ENCODE peak calls at places on chromosome 19, in five cellular contexts. X is lung microvascular endothelial cell; L is GM03348; G is activated CD4-positive, alpha-beta T cell treated with anti-CD3 and anti-CD28 coated beads for 24 hours; S is HS-27A. H is an unnamed sample.
A peak's percentile ranks its signal among the peaks of the same experiment; 100 is the strongest.

GRCh38 chr19:11763117-11763516 is 3.7 kb upstream of the ZNF441 start:
- DNase-seq in L (no peak), X (no peak), G (no peak), S (no peak), H (no peak)

GRCh38 chr19:5804516-5805464 is at the start of gene NRTN:
- DNase-seq in G (no peak), X (no peak), L (peak; percentile 49), S (no peak), H (peak; percentile 74)

GRCh38 chr19:9295411-9295849 is 14.2 kb downstream of the ZNF699 start:
- DNase-seq in L (no peak), X (no peak), G (no peak), S (no peak), H (no peak)

GRCh38 chr19:32522967-32523366 is 58.0 kb upstream of the PDCD5 start:
- DNase-seq in S (no peak), L (no peak), G (no peak), X (no peak), H (no peak)

GRCh38 chr19:46040952-46041500 is at the start of gene IGFL4:
- DNase-seq in L (no peak), S (no peak), X (no peak), G (no peak), H (no peak)

GRCh38 chr19:33052352-33052972 is 12.2 kb downstream of the RHPN2 start:
- DNase-seq in G (no peak), X (no peak), S (no peak), L (peak; percentile 57), H (no peak)

GRCh38 chr19:4908311-4908710 is 990 bp upstream of the UHRF1 start:
- DNase-seq in L (no peak), G (no peak), X (no peak), S (no peak), H (peak; percentile 3)

GRCh38 chr19:35882074-35882832 is 13.9 kb downstream of the APLP1 start:
- DNase-seq in G (no peak), L (peak; percentile 82), S (peak; percentile 77), X (peak; percentile 75), H (no peak)

GRCh38 chr19:17333611-17334413 is 843 bp downstream of the ANO8 start:
- DNase-seq in X (peak; percentile 44), G (peak; percentile 74), L (peak; percentile 83), S (no peak), H (no peak)

GRCh38 chr19:3606690-3607289 is at the start of gene TBXA2R:
- DNase-seq in G (peak; percentile 45), S (no peak), X (peak; percentile 51), L (peak; percentile 96), H (peak; percentile 95)

GRCh38 chr19:801030-801860 is 4.0 kb downstream of the PTBP1 start:
- DNase-seq in X (peak; percentile 41), G (no peak), L (peak; percentile 71), S (no peak), H (peak; percentile 18)

GRCh38 chr19:54668353-54668752 is 5.6 kb downstream of the LILRB4 start:
- DNase-seq in X (no peak), S (no peak), L (no peak), G (no peak), H (no peak)

GRCh38 chr19:55679343-55680257 is 4.6 kb downstream of the EPN1 start:
- DNase-seq in G (no peak), X (peak; percentile 65), S (no peak), L (no peak), H (no peak)

GRCh38 chr19:33245948-33246728 is 20.5 kb upstream of the SLC7A10 start:
- DNase-seq in X (no peak), S (no peak), L (no peak), G (no peak), H (no peak)

GRCh38 chr19:30165228-30165813 is 206.9 kb upstream of the ZNF536 start:
- DNase-seq in G (no peak), L (no peak), X (no peak), S (no peak), H (no peak)

GRCh38 chr19:58001895-58002369 is 688 bp downstream of the ZNF606 start:
- DNase-seq in S (no peak), G (no peak), L (no peak), X (no peak), H (no peak)

GRCh38 chr19:45542234-45542668 is 35.0 kb downstream of the VASP start:
- DNase-seq in L (no peak), S (no peak), X (no peak), G (no peak), H (no peak)

GRCh38 chr19:29216021-29216420 is 3.1 kb upstream of the UQCRFS1 start:
- DNase-seq in X (no peak), G (no peak), L (no peak), S (no peak), H (no peak)

GRCh38 chr19:6639439-6639838 is 30.5 kb downstream of the TNFSF14 start:
- DNase-seq in X (peak; percentile 83), G (no peak), S (no peak), L (no peak), H (no peak)

GRCh38 chr19:44955500-44956439 is 590 bp downstream of the CLPTM1 start:
- DNase-seq in S (no peak), L (peak; percentile 25), X (peak; percentile 19), G (no peak), H (no peak)

GRCh38 chr19:35986664-35987570 is 8.1 kb upstream of the SDHAF1 start:
- DNase-seq in S (no peak), L (peak; percentile 33), G (no peak), X (no peak), H (peak; percentile 67)

GRCh38 chr19:17873661-17874422 is 2.1 kb downstream of the SLC5A5 start:
- DNase-seq in S (no peak), G (peak; percentile 57), L (peak; percentile 66), X (no peak), H (no peak)

GRCh38 chr19:43639507-43640423 is at the start of gene CADM4:
- DNase-seq in S (no peak), G (peak; percentile 15), X (no peak), L (peak; percentile 74), H (peak; percentile 39)

GRCh38 chr19:55635334-55635717 is 5.5 kb upstream of the ZNF580 start:
- DNase-seq in G (no peak), S (no peak), L (no peak), X (no peak), H (no peak)

GRCh38 chr19:15584541-15585115 is 30.4 kb upstream of the CYP4F8 start:
- DNase-seq in S (peak; percentile 4), L (peak; percentile 90), X (peak; percentile 61), G (peak; percentile 78), H (peak; percentile 46)

GRCh38 chr19:46963093-46963734 is 56.4 kb upstream of the NPAS1 start:
- DNase-seq in L (peak; percentile 81), X (peak; percentile 93), S (peak; percentile 82), G (no peak), H (no peak)

GRCh38 chr19:19552811-19553210 is 14.7 kb downstream of the CILP2 start:
- DNase-seq in X (peak; percentile 33), G (no peak), S (no peak), L (peak; percentile 80), H (no peak)

GRCh38 chr19:10517361-10517759 is at the start of gene S1PR5:
- DNase-seq in L (peak; percentile 59), G (no peak), S (no peak), X (no peak), H (no peak)

GRCh38 chr19:40687525-40688016 is 2.9 kb downstream of the NUMBL start:
- DNase-seq in S (no peak), X (peak; percentile 62), L (peak; percentile 90), G (no peak), H (no peak)

GRCh38 chr19:379796-380195 is 29.2 kb downstream of the C2CD4C start:
- DNase-seq in S (no peak), G (no peak), X (no peak), L (no peak), H (no peak)

GRCh38 chr19:40139533-40140287 is 49.0 kb upstream of the ZNF780A start:
- DNase-seq in X (peak; percentile 62), G (no peak), S (peak; percentile 38), L (peak; percentile 72), H (no peak)

GRCh38 chr19:49488863-49489537 is 1.6 kb downstream of the RPL13A start:
- DNase-seq in X (no peak), L (no peak), S (no peak), G (no peak), H (no peak)

GRCh38 chr19:19179548-19180441 is 9.7 kb upstream of the MEF2B start:
- DNase-seq in L (no peak), X (no peak), G (no peak), S (no peak), H (no peak)

H was measured in D721Med.